ENCODE peak calls at places on chromosomes 7 and 10, in eight cellular contexts. G, Y, X, B, E, C, F and I are unnamed samples.

GRCh38 chr7:111098011-111098925 is 7.3 kb downstream of the LRRN3 start:
- DNase-seq in Y (no peak), G (peak; percentile 71), B (peak; percentile 56), E (no peak), F (peak; percentile 58), C (peak; percentile 59), X (peak; percentile 71), I (peak; percentile 40)

GRCh38 chr10:24360286-24361127 is 151.6 kb downstream of the KIAA1217 start:
- DNase-seq in X (peak; percentile 78), F (peak; percentile 73), G (peak; percentile 32), B (peak; percentile 81), Y (peak; percentile 19), C (no peak), E (peak; percentile 16), I (peak; percentile 83)

GRCh38 chr7:77985974-77986339 is 187.4 kb downstream of the PHTF2 start:
- DNase-seq in B (no peak), G (no peak), C (no peak), X (no peak), F (no peak), Y (no peak), E (no peak), I (no peak)

GRCh38 chr10:31645786-31646185 is 282.8 kb downstream of the ARHGAP12 start:
- DNase-seq in Y (no peak), E (no peak), C (no peak), B (no peak), F (no peak), X (no peak), G (no peak), I (no peak)

GRCh38 chr10:97404044-97404443 is 2.9 kb upstream of the RRP12 start:
- DNase-seq in B (no peak), X (no peak), G (no peak), E (no peak), Y (no peak), C (no peak), F (no peak), I (no peak)

GRCh38 chr7:15143936-15144335 is 241.4 kb upstream of the DGKB start:
- DNase-seq in B (no peak), G (no peak), C (no peak), X (no peak), E (no peak), Y (no peak), F (no peak), I (no peak)

GRCh38 chr10:14598809-14599764 is 175.6 kb downstream of the FAM107B start:
- DNase-seq in E (no peak), X (no peak), Y (no peak), B (no peak), F (no peak), G (no peak), C (no peak), I (no peak)

GRCh38 chr10:124515244-124515970 is 53.8 kb downstream of the LHPP start:
- DNase-seq in E (no peak), Y (no peak), F (no peak), B (no peak), C (no peak), X (no peak), G (no peak), I (no peak)

GRCh38 chr10:36515313-36515712 is 610.1 kb upstream of the ANKRD30A start:
- DNase-seq in Y (no peak), X (peak; percentile 19), E (no peak), C (no peak), B (no peak), F (peak; percentile 56), G (no peak), I (no peak)

GRCh38 chr10:21172774-21173432 is 275.8 kb upstream of the NEBL start:
- DNase-seq in F (no peak), E (no peak), G (no peak), B (peak; percentile 57), C (no peak), X (no peak), Y (no peak), I (peak; percentile 58)

GRCh38 chr7:21086688-21087087 is 300.0 kb upstream of the SP8 start:
- DNase-seq in C (no peak), E (no peak), B (no peak), Y (no peak), X (no peak), F (no peak), G (no peak), I (peak; percentile 6)

GRCh38 chr7:4882742-4883351 is 669 bp downstream of the RADIL start:
- DNase-seq in X (no peak), Y (no peak), B (peak; percentile 68), C (no peak), E (no peak), G (no peak), F (no peak), I (peak; percentile 12)

GRCh38 chr10:6070647-6071046 is 8.5 kb upstream of the IL2RA start:
- DNase-seq in E (no peak), Y (no peak), F (no peak), B (no peak), C (no peak), G (no peak), X (no peak), I (no peak)

GRCh38 chr7:89623018-89623672 is 531.1 kb upstream of the STEAP1 start:
- DNase-seq in E (peak; percentile 29), C (no peak), G (peak; percentile 32), Y (no peak), F (peak; percentile 3), B (no peak), X (peak; percentile 3), I (peak; percentile 19)

GRCh38 chr10:65968437-65968836 is 957.4 kb upstream of the LRRTM3 start:
- DNase-seq in Y (no peak), B (no peak), C (no peak), F (no peak), E (no peak), G (no peak), X (no peak), I (no peak)

GRCh38 chr10:131854579-131855335 is 46.1 kb upstream of the PPP2R2D start:
- DNase-seq in G (no peak), E (no peak), X (no peak), F (no peak), Y (no peak), B (no peak), C (peak; percentile 37), I (no peak)

GRCh38 chr10:34299105-34299611 is 515.9 kb downstream of the PARD3 start:
- DNase-seq in C (no peak), F (peak; percentile 55), B (no peak), X (peak; percentile 55), G (no peak), E (no peak), Y (no peak), I (no peak)

GRCh38 chr10:15542817-15543216 is 171.7 kb upstream of the FAM171A1 start:
- DNase-seq in E (no peak), B (no peak), F (no peak), X (no peak), C (no peak), Y (no peak), G (no peak), I (no peak)

GRCh38 chr7:2079332-2080068 is 153.2 kb downstream of the MAD1L1 start:
- DNase-seq in E (no peak), Y (no peak), B (no peak), X (no peak), C (no peak), F (no peak), G (no peak), I (no peak)

GRCh38 chr7:148435715-148436114 is 154.9 kb upstream of the C7orf33 start:
- DNase-seq in E (no peak), G (no peak), Y (no peak), X (no peak), F (no peak), B (no peak), C (no peak), I (no peak)

GRCh38 chr7:80833289-80834104 is 85.4 kb downstream of the SEMA3C start:
- DNase-seq in E (no peak), B (no peak), Y (no peak), X (peak; percentile 48), G (no peak), F (peak; percentile 75), C (no peak), I (no peak)

GRCh38 chr7:67625257-67625713 is 628.7 kb downstream of the TYW1 start:
- DNase-seq in Y (peak; percentile 12), C (peak; percentile 71), F (peak; percentile 11), E (peak; percentile 49), G (peak; percentile 24), X (peak; percentile 61), B (peak; percentile 90), I (peak; percentile 75)

GRCh38 chr7:96211954-96212353 is 109.9 kb downstream of the SLC25A13 start:
- DNase-seq in E (no peak), F (no peak), B (no peak), C (no peak), Y (no peak), X (no peak), G (no peak), I (no peak)

GRCh38 chr10:32940321-32941264 is 17.4 kb downstream of the ITGB1 start:
- DNase-seq in C (no peak), F (no peak), Y (no peak), B (no peak), X (no peak), E (no peak), G (no peak), I (no peak)
- H3K4me1 ChIP-seq in C (no peaks in the 10 kb centered on the region), F (peaks cover 38% of the 10 kb centered on the region), Y (peaks cover 96% of the 10 kb centered on the region), B (peaks cover 32% of the 10 kb centered on the region), X (peaks cover 31% of the 10 kb centered on the region), E (peaks cover 63% of the 10 kb centered on the region), G (peaks cover 92% of the 10 kb centered on the region), I (peaks cover 58% of the 10 kb centered on the region)

GRCh38 chr10:78950656-78951587 is 117.8 kb upstream of the ZMIZ1 start:
- DNase-seq in Y (no peak), B (peak; percentile 63), F (no peak), E (no peak), X (no peak), C (no peak), G (no peak), I (peak; percentile 89)
- H3K27ac ChIP-seq in Y (no peak overlapping the region), B (no peak overlapping the region), F (no peak overlapping the region), E (no peak overlapping the region), X (no peak overlapping the region), C (no peak overlapping the region), G (no peak overlapping the region), I (peak overlapping the region; percentile 75)

DNA sequence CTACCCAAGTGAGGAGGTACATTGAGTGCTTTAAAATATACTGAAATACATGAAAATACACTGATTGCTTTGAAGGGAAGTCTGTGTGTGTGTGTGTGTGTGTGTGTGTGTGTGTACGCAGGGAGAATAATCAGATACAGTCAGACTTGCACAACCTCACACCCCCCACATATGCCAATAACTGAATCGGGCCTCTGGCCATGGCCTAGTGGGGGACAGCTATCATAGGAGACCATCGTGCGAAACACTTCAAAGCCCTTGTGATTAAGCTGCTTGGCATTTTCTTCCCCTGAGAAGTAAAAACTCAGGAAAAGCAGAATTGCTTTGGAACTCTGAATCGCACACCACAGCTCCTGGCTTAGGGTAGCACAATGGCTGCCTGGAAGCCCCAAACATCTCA is 135.1 kb downstream of the C10orf105 start:
- DNase-seq in E (no peak), X (no peak), Y (no peak), G (no peak), C (no peak), B (peak; percentile 0), F (no peak), I (no peak)
- H3K4me3 ChIP-seq in E (no peak overlapping the region), X (no peak overlapping the region), Y (no peak overlapping the region), G (no peak overlapping the region), C (no peak overlapping the region), B (no peak overlapping the region), F (no peak overlapping the region), I (no peak overlapping the region)

DNA sequence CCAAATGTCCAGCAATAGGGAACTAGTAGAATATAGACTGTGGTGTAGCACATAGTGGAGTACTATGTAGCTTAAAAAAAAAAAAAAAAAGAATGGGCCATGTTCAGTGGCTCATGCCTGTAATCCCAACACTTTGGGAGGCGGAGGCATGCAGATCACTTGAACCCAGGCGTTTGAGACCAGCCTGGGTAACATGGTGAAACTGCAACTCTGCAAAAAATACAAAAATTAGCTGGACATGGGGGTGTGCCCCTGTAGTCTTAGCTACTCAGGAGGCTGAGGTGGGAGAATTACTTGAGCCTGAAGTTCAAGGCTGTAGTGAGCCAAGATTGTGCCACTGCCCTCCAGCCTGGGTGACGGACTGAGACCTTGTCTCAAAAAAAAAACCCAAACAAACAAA is 64.4 kb downstream of the CHN2 start:
- DNase-seq in C (no peak), X (no peak), E (no peak), G (no peak), Y (no peak), F (no peak), B (no peak), I (no peak)
- H3K4me1 ChIP-seq in C (no peaks in the 10 kb centered on the region), X (no peaks in the 10 kb centered on the region), E (no peaks in the 10 kb centered on the region), G (no peaks in the 10 kb centered on the region), Y (no peaks in the 10 kb centered on the region), F (no peaks in the 10 kb centered on the region), B (no peaks in the 10 kb centered on the region), I (no peaks in the 10 kb centered on the region)